ENCODE peak calls at places on chromosomes 7 and 10, in seven cellular contexts. One of them, this sample, is unnamed.

GRCh38 chr7:122974229-122974628 is 21.3 kb downstream of the TAS2R16 start:
- DNase-seq in bronchial epithelial cell: no peak
- DNase-seq in body of pancreas: no peak
- DNase-seq in fibroblast of lung: no peak
- DNase-seq in PC-3: no peak
- DNase-seq in HCT116: no peak
- DNase-seq in cardiac fibroblast: no peak
- DNase-seq in this sample: no peak

GRCh38 chr10:285216-285967 is 150.1 kb downstream of the ZMYND11 start:
- DNase-seq in body of pancreas: no peak
- DNase-seq in PC-3: no peak
- DNase-seq in fibroblast of lung: no peak
- DNase-seq in HCT116: no peak
- DNase-seq in bronchial epithelial cell: peak
- DNase-seq in cardiac fibroblast: no peak
- DNase-seq in this sample: no peak

GRCh38 chr7:146764458-146764857 is 647.9 kb downstream of the CNTNAP2 start:
- DNase-seq in bronchial epithelial cell: no peak
- DNase-seq in HCT116: no peak
- DNase-seq in body of pancreas: no peak
- DNase-seq in cardiac fibroblast: no peak
- DNase-seq in PC-3: no peak
- DNase-seq in fibroblast of lung: no peak
- DNase-seq in this sample: no peak

GRCh38 chr7:116524609-116525297 is at the start of gene CAV1:
- DNase-seq in bronchial epithelial cell: peak
- DNase-seq in fibroblast of lung: peak
- DNase-seq in body of pancreas: peak
- DNase-seq in HCT116: peak
- DNase-seq in PC-3: peak
- DNase-seq in cardiac fibroblast: peak
- DNase-seq in this sample: peak

GRCh38 chr7:127245582-127245981 is 7.2 kb downstream of the GRM8 start:
- DNase-seq in bronchial epithelial cell: no peak
- DNase-seq in cardiac fibroblast: no peak
- DNase-seq in HCT116: no peak
- DNase-seq in PC-3: no peak
- DNase-seq in body of pancreas: no peak
- DNase-seq in fibroblast of lung: no peak
- DNase-seq in this sample: no peak

GRCh38 chr10:73095479-73096021 is 1.1 kb downstream of the P4HA1 start:
- DNase-seq in cardiac fibroblast: peak
- DNase-seq in fibroblast of lung: peak
- DNase-seq in HCT116: no peak
- DNase-seq in bronchial epithelial cell: peak
- DNase-seq in PC-3: peak
- DNase-seq in body of pancreas: peak
- DNase-seq in this sample: no peak

GRCh38 chr10:62548686-62549085 is 174.5 kb downstream of the ZNF365 start:
- DNase-seq in cardiac fibroblast: no peak
- DNase-seq in fibroblast of lung: no peak
- DNase-seq in PC-3: no peak
- DNase-seq in bronchial epithelial cell: no peak
- DNase-seq in HCT116: no peak
- DNase-seq in body of pancreas: no peak
- DNase-seq in this sample: no peak

GRCh38 chr7:131355917-131356777 is 28.5 kb downstream of the MKLN1 start:
- DNase-seq in HCT116: no peak
- DNase-seq in PC-3: no peak
- DNase-seq in body of pancreas: no peak
- DNase-seq in cardiac fibroblast: peak
- DNase-seq in bronchial epithelial cell: no peak
- DNase-seq in fibroblast of lung: peak
- DNase-seq in this sample: no peak

GRCh38 chr10:33939892-33940291 is 605.4 kb upstream of the NRP1 start:
- DNase-seq in fibroblast of lung: no peak
- DNase-seq in body of pancreas: no peak
- DNase-seq in cardiac fibroblast: no peak
- DNase-seq in HCT116: no peak
- DNase-seq in PC-3: peak
- DNase-seq in bronchial epithelial cell: peak
- DNase-seq in this sample: no peak

GRCh38 chr7:85237721-85238120 is 50.9 kb upstream of the SEMA3D start:
- DNase-seq in PC-3: peak
- DNase-seq in body of pancreas: no peak
- DNase-seq in cardiac fibroblast: no peak
- DNase-seq in bronchial epithelial cell: no peak
- DNase-seq in fibroblast of lung: peak
- DNase-seq in HCT116: no peak
- DNase-seq in this sample: no peak

GRCh38 chr10:124156524-124157225 is 63.3 kb upstream of the CHST15 start:
- DNase-seq in bronchial epithelial cell: no peak
- DNase-seq in body of pancreas: no peak
- DNase-seq in HCT116: no peak
- DNase-seq in cardiac fibroblast: no peak
- DNase-seq in PC-3: no peak
- DNase-seq in fibroblast of lung: no peak
- DNase-seq in this sample: no peak

GRCh38 chr7:100887186-100887954 is 2.1 kb downstream of the UFSP1 start:
- DNase-seq in body of pancreas: no peak
- DNase-seq in PC-3: no peak
- DNase-seq in bronchial epithelial cell: no peak
- DNase-seq in fibroblast of lung: no peak
- DNase-seq in HCT116: no peak
- DNase-seq in cardiac fibroblast: no peak
- DNase-seq in this sample: no peak

GRCh38 chr7:130481898-130482297 is 10.0 kb upstream of the MEST start:
- DNase-seq in PC-3: no peak
- DNase-seq in HCT116: no peak
- DNase-seq in fibroblast of lung: peak
- DNase-seq in cardiac fibroblast: peak
- DNase-seq in bronchial epithelial cell: no peak
- DNase-seq in body of pancreas: peak
- DNase-seq in this sample: no peak

GRCh38 chr10:95509281-95509680 is 51.9 kb downstream of the SORBS1 start:
- DNase-seq in PC-3: no peak
- DNase-seq in body of pancreas: no peak
- DNase-seq in fibroblast of lung: no peak
- DNase-seq in cardiac fibroblast: no peak
- DNase-seq in HCT116: no peak
- DNase-seq in bronchial epithelial cell: no peak
- DNase-seq in this sample: no peak

GRCh38 chr10:12728569-12728968 is 272.9 kb downstream of the CCDC3 start:
- DNase-seq in fibroblast of lung: no peak
- DNase-seq in PC-3: no peak
- DNase-seq in cardiac fibroblast: no peak
- DNase-seq in body of pancreas: no peak
- DNase-seq in HCT116: no peak
- DNase-seq in bronchial epithelial cell: no peak
- DNase-seq in this sample: no peak

GRCh38 chr7:75987026-75987804 is 7.2 kb downstream of the TMEM120A start:
- DNase-seq in bronchial epithelial cell: no peak
- DNase-seq in PC-3: no peak
- DNase-seq in fibroblast of lung: no peak
- DNase-seq in body of pancreas: no peak
- DNase-seq in cardiac fibroblast: no peak
- DNase-seq in HCT116: no peak
- DNase-seq in this sample: no peak

GRCh38 chr7:75991531-75992082 is 2.8 kb downstream of the TMEM120A start:
- DNase-seq in PC-3: no peak
- DNase-seq in bronchial epithelial cell: no peak
- DNase-seq in cardiac fibroblast: no peak
- DNase-seq in fibroblast of lung: no peak
- DNase-seq in HCT116: no peak
- DNase-seq in body of pancreas: no peak
- DNase-seq in this sample: no peak

GRCh38 chr7:75989726-75990388 is 4.5 kb downstream of the TMEM120A start:
- DNase-seq in body of pancreas: peak
- DNase-seq in PC-3: no peak
- DNase-seq in bronchial epithelial cell: no peak
- DNase-seq in cardiac fibroblast: no peak
- DNase-seq in fibroblast of lung: no peak
- DNase-seq in HCT116: no peak
- DNase-seq in this sample: no peak

GRCh38 chr7:75987805-75988630 is 6.4 kb downstream of the TMEM120A start:
- DNase-seq in cardiac fibroblast: no peak
- DNase-seq in PC-3: no peak
- DNase-seq in bronchial epithelial cell: no peak
- DNase-seq in fibroblast of lung: no peak
- DNase-seq in HCT116: no peak
- DNase-seq in body of pancreas: no peak
- DNase-seq in this sample: no peak

DNA sequence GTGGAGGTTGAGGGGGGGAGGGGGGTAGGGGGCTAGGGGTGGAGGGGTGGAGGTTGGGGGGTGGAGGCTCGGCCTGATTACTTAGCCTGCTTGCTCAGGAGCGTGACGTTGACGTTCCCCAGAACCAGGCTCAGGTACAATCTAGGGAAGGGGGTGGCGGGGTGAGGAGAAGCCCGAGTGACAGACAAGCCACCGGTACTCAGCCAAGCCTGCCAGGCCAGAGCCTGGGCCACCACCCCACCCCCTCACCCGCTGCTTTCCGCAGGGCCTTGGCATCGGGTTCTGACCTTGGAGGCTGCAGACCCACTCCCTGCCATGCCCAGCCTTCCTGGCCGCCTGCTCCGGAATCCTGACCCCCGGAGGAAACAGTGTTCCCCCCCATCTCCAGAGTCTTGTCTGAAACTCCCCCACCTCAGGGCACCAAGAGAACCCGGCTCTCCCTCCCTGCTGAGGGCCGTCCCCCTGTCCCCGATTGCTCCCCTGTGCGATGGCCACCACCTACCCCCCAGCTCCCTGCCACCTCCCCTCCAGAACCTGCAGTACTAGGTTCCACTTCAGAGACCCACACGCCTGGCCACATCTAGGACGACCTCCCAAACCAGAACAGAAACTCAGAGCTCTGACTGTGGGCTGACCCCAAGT is 5.2 kb downstream of the TMEM120A start:
- DNase-seq in PC-3: no peak
- DNase-seq in fibroblast of lung: no peak
- DNase-seq in body of pancreas: peak
- DNase-seq in bronchial epithelial cell: no peak
- DNase-seq in cardiac fibroblast: no peak
- DNase-seq in HCT116: no peak
- DNase-seq in this sample: no peak
- TF ChIP-seq CTCF in PC-3: no peak
- TF ChIP-seq CTCF in fibroblast of lung: no peak
- TF ChIP-seq CTCF in body of pancreas: no peak
- TF ChIP-seq CTCF in bronchial epithelial cell: no peak
- TF ChIP-seq CTCF in cardiac fibroblast: no peak
- TF ChIP-seq CTCF in HCT116: no peak
- TF ChIP-seq CTCF in this sample: no peak

DNA sequence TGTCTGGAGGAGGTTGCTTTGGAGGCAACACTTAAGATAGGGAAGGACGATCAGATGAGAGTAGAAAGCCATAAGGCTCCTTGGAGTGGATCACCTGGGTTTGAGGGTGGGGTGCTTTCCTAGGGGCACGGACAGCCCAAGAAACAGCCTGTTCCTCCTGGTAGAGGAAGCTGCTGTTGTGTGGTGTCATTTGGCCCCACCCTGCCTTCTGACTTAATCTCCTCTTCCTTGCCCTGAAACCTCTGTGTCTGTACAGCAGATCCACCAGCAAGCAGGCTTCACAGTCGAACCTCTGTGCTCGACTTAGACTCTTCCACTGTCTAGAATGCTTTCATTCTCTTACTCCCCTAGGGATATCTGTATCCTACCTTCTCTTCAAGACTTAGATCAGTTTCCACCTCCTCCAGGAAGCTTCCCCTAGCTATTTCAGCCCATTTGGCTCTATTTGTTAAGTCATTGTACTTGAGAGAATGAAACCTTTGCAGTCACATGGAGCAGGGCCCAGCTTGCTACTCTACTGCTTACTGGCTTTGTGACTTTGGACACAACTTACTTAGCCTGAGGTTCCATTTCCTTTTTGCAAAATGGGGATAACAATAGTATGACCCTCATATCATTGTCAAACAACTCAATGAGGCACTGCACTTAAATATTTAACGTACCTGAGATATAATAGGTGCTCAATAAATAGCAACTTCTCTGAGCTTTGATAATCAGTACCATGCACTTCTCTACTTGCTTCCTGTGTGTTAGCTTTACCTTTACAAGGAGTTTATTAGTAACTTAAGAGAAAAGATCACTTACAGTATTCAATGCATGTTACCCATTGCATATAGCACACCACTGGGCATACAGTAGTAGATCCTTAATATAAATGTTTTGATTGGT is 5.0 kb downstream of the MXI1 start:
- DNase-seq in cardiac fibroblast: no peak
- DNase-seq in body of pancreas: no peak
- DNase-seq in bronchial epithelial cell: peak
- DNase-seq in fibroblast of lung: no peak
- DNase-seq in PC-3: no peak
- DNase-seq in HCT116: no peak
- DNase-seq in this sample: no peak
- H3K4me3 ChIP-seq in cardiac fibroblast: no peak
- H3K4me3 ChIP-seq in body of pancreas: no peak
- H3K4me3 ChIP-seq in bronchial epithelial cell: no peak
- H3K4me3 ChIP-seq in fibroblast of lung: no peak
- H3K4me3 ChIP-seq in PC-3: no peak
- H3K4me3 ChIP-seq in HCT116: no peak
- H3K4me3 ChIP-seq in this sample: no peak

GRCh38 chr10:51085204-51085603 is 10.9 kb downstream of the PRKG1 start:
- DNase-seq in body of pancreas: no peak
- DNase-seq in cardiac fibroblast: no peak
- DNase-seq in PC-3: no peak
- DNase-seq in HCT116: no peak
- DNase-seq in fibroblast of lung: no peak
- DNase-seq in bronchial epithelial cell: no peak
- DNase-seq in this sample: no peak

GRCh38 chr10:51086695-51087094 is 12.4 kb downstream of the PRKG1 start:
- DNase-seq in body of pancreas: no peak
- DNase-seq in HCT116: no peak
- DNase-seq in cardiac fibroblast: no peak
- DNase-seq in bronchial epithelial cell: no peak
- DNase-seq in PC-3: no peak
- DNase-seq in fibroblast of lung: no peak
- DNase-seq in this sample: no peak

GRCh38 chr10:51079766-51080165 is 5.5 kb downstream of the PRKG1 start:
- DNase-seq in cardiac fibroblast: no peak
- DNase-seq in fibroblast of lung: no peak
- DNase-seq in bronchial epithelial cell: no peak
- DNase-seq in HCT116: no peak
- DNase-seq in body of pancreas: no peak
- DNase-seq in PC-3: no peak
- DNase-seq in this sample: no peak

GRCh38 chr10:51082857-51083256 is 8.6 kb downstream of the PRKG1 start:
- DNase-seq in HCT116: no peak
- DNase-seq in bronchial epithelial cell: no peak
- DNase-seq in PC-3: no peak
- DNase-seq in fibroblast of lung: no peak
- DNase-seq in cardiac fibroblast: no peak
- DNase-seq in body of pancreas: no peak
- DNase-seq in this sample: no peak

GRCh38 chr10:51083280-51083986 is 9.1 kb downstream of the PRKG1 start:
- DNase-seq in HCT116: no peak
- DNase-seq in body of pancreas: no peak
- DNase-seq in fibroblast of lung: peak
- DNase-seq in cardiac fibroblast: peak
- DNase-seq in bronchial epithelial cell: no peak
- DNase-seq in PC-3: no peak
- DNase-seq in this sample: no peak
- TF ChIP-seq CTCF in HCT116: no peak
- TF ChIP-seq CTCF in body of pancreas: no peak
- TF ChIP-seq CTCF in fibroblast of lung: no peak
- TF ChIP-seq CTCF in cardiac fibroblast: peak
- TF ChIP-seq CTCF in bronchial epithelial cell: no peak
- TF ChIP-seq CTCF in PC-3: peak
- TF ChIP-seq CTCF in this sample: no peak

GRCh38 chr7:18497800-18498199 is 2.3 kb downstream of the HDAC9 start:
- DNase-seq in HCT116: no peak
- DNase-seq in fibroblast of lung: no peak
- DNase-seq in bronchial epithelial cell: no peak
- DNase-seq in PC-3: no peak
- DNase-seq in body of pancreas: no peak
- DNase-seq in cardiac fibroblast: no peak
- DNase-seq in this sample: no peak
- H3K4me3 ChIP-seq in HCT116: no peak
- H3K4me3 ChIP-seq in fibroblast of lung: no peak
- H3K4me3 ChIP-seq in bronchial epithelial cell: no peak
- H3K4me3 ChIP-seq in PC-3: no peak
- H3K4me3 ChIP-seq in body of pancreas: no peak
- H3K4me3 ChIP-seq in cardiac fibroblast: no peak
- H3K4me3 ChIP-seq in this sample: no peak